ENCODE peak calls at places on chromosome 11, in eight cellular contexts. Z, R, S, O, Y, U, H and M are unnamed samples.
A peak's percentile ranks its signal among the peaks of the same experiment; 100 is the strongest.

GRCh38 chr11:132448334-132448995 is 1078.0 kb downstream of the NTM start:
- DNase-seq in Z (no peak), R (no peak), S (no peak), O (no peak), Y (no peak), U (no peak), H (no peak), M (no peak)

GRCh38 chr11:75896843-75897419 is 81.9 kb downstream of the UVRAG start:
- DNase-seq in Z (no peak), R (no peak), S (no peak), O (peak; percentile 55), Y (no peak), U (no peak), H (peak; percentile 61), M (no peak)

GRCh38 chr11:34185926-34186841 is 80.8 kb downstream of the NAT10 start:
- DNase-seq in Z (no peak), R (no peak), S (no peak), O (no peak), Y (no peak), U (no peak), H (no peak), M (no peak)

GRCh38 chr11:82899191-82899820 is 924 bp downstream of the PRCP start:
- DNase-seq in Z (no peak), R (no peak), S (no peak), O (no peak), Y (no peak), U (peak; percentile 33), H (peak; percentile 88), M (no peak)

GRCh38 chr11:75237050-75237449 is 3.5 kb upstream of the TPBGL start:
- DNase-seq in Z (no peak), R (no peak), S (no peak), O (no peak), Y (no peak), U (no peak), H (no peak), M (no peak)

GRCh38 chr11:120646206-120646605 is 134.7 kb downstream of the GRIK4 start:
- DNase-seq in Z (no peak), R (peak; percentile 17), S (no peak), O (no peak), Y (no peak), U (no peak), H (no peak), M (no peak)

GRCh38 chr11:32071811-32072210 is 19.1 kb upstream of the RCN1 start:
- DNase-seq in Z (no peak), R (no peak), S (no peak), O (peak; percentile 68), Y (no peak), U (no peak), H (no peak), M (no peak)

GRCh38 chr11:107924306-107924705 is 3.9 kb upstream of the RAB39A start:
- DNase-seq in Z (no peak), R (no peak), S (no peak), O (no peak), Y (no peak), U (no peak), H (no peak), M (no peak)

GRCh38 chr11:129440028-129440630 is 64.5 kb downstream of the BARX2 start:
- DNase-seq in Z (peak; percentile 82), R (no peak), S (no peak), O (no peak), Y (no peak), U (no peak), H (no peak), M (no peak)

GRCh38 chr11:17490232-17490631 is 13.6 kb upstream of the ABCC8 start:
- DNase-seq in Z (no peak), R (no peak), S (no peak), O (no peak), Y (no peak), U (no peak), H (no peak), M (no peak)

GRCh38 chr11:14750911-14751310 is 107.3 kb downstream of the PDE3B start:
- DNase-seq in Z (no peak), R (no peak), S (no peak), O (no peak), Y (no peak), U (no peak), H (no peak), M (no peak)

GRCh38 chr11:57527056-57527631 is 3.4 kb downstream of the TIMM10 start:
- DNase-seq in Z (peak; percentile 83), R (peak; percentile 87), S (peak; percentile 81), O (peak; percentile 59), Y (peak; percentile 71), U (peak; percentile 77), H (peak; percentile 77), M (peak; percentile 72)

GRCh38 chr11:131815631-131816030 is 445.2 kb downstream of the NTM start:
- DNase-seq in Z (no peak), R (no peak), S (no peak), O (no peak), Y (no peak), U (no peak), H (no peak), M (no peak)

GRCh38 chr11:119157088-119157487 is 8.2 kb downstream of the ABCG4 start:
- DNase-seq in Z (no peak), R (no peak), S (no peak), O (no peak), Y (no peak), U (no peak), H (peak; percentile 40), M (no peak)

GRCh38 chr11:70226967-70227366 is 23.9 kb downstream of the FADD start:
- DNase-seq in Z (no peak), R (no peak), S (no peak), O (no peak), Y (no peak), U (no peak), H (peak; percentile 30), M (no peak)

DNA sequence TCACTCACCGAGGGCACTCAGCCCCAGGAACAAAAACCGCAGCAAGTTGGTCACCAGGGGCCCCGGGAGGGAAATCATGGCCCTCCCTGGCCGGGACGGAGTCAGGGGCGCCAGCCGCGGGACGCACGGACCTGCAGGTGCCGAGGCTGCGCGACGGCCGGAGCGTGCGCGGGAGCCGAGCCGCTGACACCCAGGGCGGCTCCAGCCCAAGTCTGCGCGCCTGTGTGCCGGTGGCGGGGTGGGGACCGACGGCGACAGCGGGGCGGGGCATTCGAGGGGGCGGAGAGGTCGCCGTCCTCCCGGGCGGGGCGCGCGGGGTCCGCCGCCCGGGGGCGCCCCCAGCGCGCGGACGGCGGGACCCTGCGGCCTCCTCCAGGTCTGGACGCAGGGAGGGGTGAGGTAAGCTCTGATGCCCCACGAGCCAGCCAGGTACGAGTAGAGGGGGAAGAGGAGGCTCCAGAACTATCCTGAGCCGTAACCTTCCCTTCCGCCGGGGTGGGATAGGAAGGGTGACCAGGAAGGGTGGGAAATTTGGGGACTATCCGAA is at the start of gene ESAM:
- DNase-seq in Z (peak; percentile 48), R (peak; percentile 92), S (no peak), O (no peak), Y (peak; percentile 82), U (peak; percentile 46), H (no peak), M (no peak)
- TF ChIP-seq POLR2A in Z (peak; percentile 52), R (no peak), S (no peak), O (no peak), Y (no peak), U (no peak), H (no peak), M (no peak)

GRCh38 chr11:30258679-30259078 is 27.9 kb downstream of the FSHB start:
- DNase-seq in Z (no peak), R (no peak), S (no peak), O (no peak), Y (no peak), U (no peak), H (no peak), M (no peak)

GRCh38 chr11:30257058-30257457 is 26.2 kb downstream of the FSHB start:
- DNase-seq in Z (no peak), R (no peak), S (no peak), O (no peak), Y (no peak), U (no peak), H (no peak), M (no peak)

GRCh38 chr11:30260813-30261212 is 30.0 kb downstream of the FSHB start:
- DNase-seq in Z (no peak), R (no peak), S (no peak), O (no peak), Y (no peak), U (no peak), H (no peak), M (no peak)

GRCh38 chr11:30254307-30255298 is 23.8 kb downstream of the FSHB start:
- DNase-seq in Z (no peak), R (no peak), S (no peak), O (no peak), Y (no peak), U (no peak), H (no peak), M (no peak)

DNA sequence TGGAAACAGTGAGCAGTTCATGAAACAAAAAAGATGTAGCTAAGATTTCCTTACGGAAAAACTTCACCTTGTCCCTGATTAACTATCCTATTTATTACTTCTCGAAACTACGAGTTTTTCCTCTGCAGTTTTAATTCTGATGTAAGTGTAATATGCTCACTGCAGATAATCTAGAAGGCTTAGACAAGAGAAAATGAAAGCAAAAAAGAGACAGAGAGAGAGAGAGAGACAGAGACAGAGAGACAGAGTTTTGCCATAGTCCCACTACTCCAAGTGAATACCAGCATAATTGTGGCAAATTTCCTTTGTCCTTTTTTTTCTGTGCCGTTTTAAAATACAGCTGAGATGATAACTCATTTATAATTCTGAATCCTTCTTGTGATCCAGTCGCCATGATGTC is 24.8 kb downstream of the FSHB start:
- DNase-seq in Z (no peak), R (no peak), S (no peak), O (no peak), Y (no peak), U (no peak), H (no peak), M (no peak)
- H3K4me3 ChIP-seq in Z (no peak overlapping the region), R (no peak overlapping the region), S (no peak overlapping the region), O (no peak overlapping the region), Y (no peak overlapping the region), U (no peak overlapping the region), H (no peak overlapping the region), M (no peak overlapping the region)

GRCh38 chr11:114666760-114667159 is 11.6 kb upstream of the NXPE2 start:
- DNase-seq in Z (no peak), R (no peak), S (no peak), O (no peak), Y (no peak), U (no peak), H (no peak), M (no peak)
- TF ChIP-seq CTCF in Z (no peak), R (no peak), S (no peak), O (no peak), Y (no peak), U (no peak), H (no peak), M (no peak)

DNA sequence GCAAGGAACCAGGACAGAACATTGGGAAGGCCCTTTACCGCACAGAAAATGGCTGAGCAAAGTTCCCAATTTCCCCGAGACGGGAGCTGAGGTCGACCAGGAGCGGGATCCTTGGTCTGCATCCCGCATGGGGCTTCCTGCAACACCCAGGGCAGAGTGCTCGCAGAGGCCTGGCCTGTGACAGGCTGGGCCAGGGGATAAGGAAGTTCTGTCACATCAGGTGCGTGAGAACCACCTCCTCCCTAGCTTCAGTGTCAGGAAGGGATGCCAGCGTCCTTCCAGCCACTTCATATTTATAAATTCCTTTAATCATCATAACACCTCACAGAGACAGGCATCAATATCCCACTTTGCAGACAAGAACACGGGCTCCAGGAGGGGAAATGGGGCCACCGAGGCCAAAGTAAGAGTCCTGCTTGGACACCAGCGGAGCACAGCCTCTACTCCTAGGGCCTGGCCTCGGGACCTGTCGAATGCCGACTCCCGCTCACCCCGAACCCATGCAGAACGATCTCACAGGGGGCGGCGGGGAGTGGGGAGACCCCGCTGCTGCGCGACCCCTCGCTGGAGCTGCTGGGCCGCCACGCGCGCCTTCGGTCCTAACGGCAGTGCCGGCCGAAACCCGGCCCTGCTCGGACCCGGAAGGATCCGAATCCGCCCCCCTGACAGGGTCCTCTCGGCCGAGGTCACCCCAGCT is 535 bp downstream of the BET1L start:
- DNase-seq in Z (peak; percentile 48), R (peak; percentile 86), S (peak; percentile 33), O (no peak), Y (no peak), U (peak; percentile 23), H (peak; percentile 40), M (no peak)
- TF ChIP-seq POLR2A in Z (no peak), R (no peak), S (no peak), O (no peak), Y (no peak), U (peak; percentile 32), H (no peak), M (no peak)